ENCODE peak calls at places on chromosome 6, in seven cellular contexts. One of them, this sample, is unnamed. For H3K9me3, the result is how much of the 10 kb centered on the place peaks cover.

GRCh38 chr6:165854863-165855593 is 192.0 kb upstream of the PDE10A start:
- DNase-seq in left lung: no peak
- DNase-seq in spleen: no peak
- DNase-seq in CD8-positive, alpha-beta T cell: no peak
- DNase-seq in effector memory CD4-positive, alpha-beta T cell: no peak
- DNase-seq in heart left ventricle: no peak
- DNase-seq in HCT116: no peak
- DNase-seq in this sample: no peak

GRCh38 chr6:136501081-136501480 is 49.1 kb downstream of the MAP7 start:
- DNase-seq in left lung: no peak
- DNase-seq in spleen: no peak
- DNase-seq in CD8-positive, alpha-beta T cell: no peak
- DNase-seq in effector memory CD4-positive, alpha-beta T cell: no peak
- DNase-seq in heart left ventricle: no peak
- DNase-seq in HCT116: no peak
- DNase-seq in this sample: no peak

GRCh38 chr6:119921491-119922010 is 572.0 kb upstream of the MAN1A1 start:
- DNase-seq in left lung: no peak
- DNase-seq in spleen: no peak
- DNase-seq in CD8-positive, alpha-beta T cell: no peak
- DNase-seq in effector memory CD4-positive, alpha-beta T cell: no peak
- DNase-seq in heart left ventricle: no peak
- DNase-seq in HCT116: no peak
- DNase-seq in this sample: no peak

GRCh38 chr6:163148781-163149534 is 265.6 kb upstream of the QKI start:
- DNase-seq in left lung: peak
- DNase-seq in spleen: no peak
- DNase-seq in CD8-positive, alpha-beta T cell: no peak
- DNase-seq in effector memory CD4-positive, alpha-beta T cell: no peak
- DNase-seq in heart left ventricle: no peak
- DNase-seq in HCT116: no peak
- DNase-seq in this sample: no peak

GRCh38 chr6:470051-470900 is 78.7 kb downstream of the IRF4 start:
- DNase-seq in left lung: no peak
- DNase-seq in spleen: peak
- DNase-seq in CD8-positive, alpha-beta T cell: no peak
- DNase-seq in effector memory CD4-positive, alpha-beta T cell: no peak
- DNase-seq in heart left ventricle: no peak
- DNase-seq in HCT116: no peak
- DNase-seq in this sample: no peak

GRCh38 chr6:39823187-39823815 is 31.1 kb downstream of the DAAM2 start:
- DNase-seq in left lung: peak
- DNase-seq in spleen: peak
- DNase-seq in CD8-positive, alpha-beta T cell: no peak
- DNase-seq in effector memory CD4-positive, alpha-beta T cell: no peak
- DNase-seq in heart left ventricle: peak
- DNase-seq in HCT116: no peak
- DNase-seq in this sample: no peak

GRCh38 chr6:150165020-150165702 is 22.3 kb downstream of the PPP1R14C start:
- DNase-seq in left lung: no peak
- DNase-seq in spleen: no peak
- DNase-seq in CD8-positive, alpha-beta T cell: no peak
- DNase-seq in effector memory CD4-positive, alpha-beta T cell: no peak
- DNase-seq in heart left ventricle: no peak
- DNase-seq in HCT116: no peak
- DNase-seq in this sample: no peak

GRCh38 chr6:124009372-124009765 is 205.7 kb downstream of the NKAIN2 start:
- DNase-seq in left lung: no peak
- DNase-seq in spleen: no peak
- DNase-seq in CD8-positive, alpha-beta T cell: no peak
- DNase-seq in effector memory CD4-positive, alpha-beta T cell: no peak
- DNase-seq in heart left ventricle: no peak
- DNase-seq in HCT116: no peak
- DNase-seq in this sample: no peak

GRCh38 chr6:134551245-134551960 is 233.5 kb upstream of the SGK1 start:
- DNase-seq in left lung: no peak
- DNase-seq in spleen: no peak
- DNase-seq in CD8-positive, alpha-beta T cell: no peak
- DNase-seq in effector memory CD4-positive, alpha-beta T cell: no peak
- DNase-seq in heart left ventricle: no peak
- DNase-seq in HCT116: no peak
- DNase-seq in this sample: no peak

GRCh38 chr6:52046456-52046855 is 41.0 kb downstream of the PKHD1 start:
- DNase-seq in left lung: no peak
- DNase-seq in spleen: no peak
- DNase-seq in CD8-positive, alpha-beta T cell: no peak
- DNase-seq in effector memory CD4-positive, alpha-beta T cell: no peak
- DNase-seq in heart left ventricle: no peak
- DNase-seq in HCT116: no peak
- DNase-seq in this sample: no peak

GRCh38 chr6:167161895-167162467 is 4.2 kb upstream of the GPR31 start:
- DNase-seq in left lung: no peak
- DNase-seq in spleen: no peak
- DNase-seq in CD8-positive, alpha-beta T cell: no peak
- DNase-seq in effector memory CD4-positive, alpha-beta T cell: no peak
- DNase-seq in heart left ventricle: no peak
- DNase-seq in HCT116: no peak
- DNase-seq in this sample: no peak

GRCh38 chr6:887583-888235 is 194.8 kb upstream of the EXOC2 start:
- DNase-seq in left lung: no peak
- DNase-seq in spleen: no peak
- DNase-seq in CD8-positive, alpha-beta T cell: no peak
- DNase-seq in effector memory CD4-positive, alpha-beta T cell: no peak
- DNase-seq in heart left ventricle: no peak
- DNase-seq in HCT116: no peak
- DNase-seq in this sample: no peak

GRCh38 chr6:52162940-52163908 is 23.0 kb upstream of the IL17A start:
- DNase-seq in left lung: no peak
- DNase-seq in spleen: no peak
- DNase-seq in CD8-positive, alpha-beta T cell: no peak
- DNase-seq in effector memory CD4-positive, alpha-beta T cell: no peak
- DNase-seq in heart left ventricle: no peak
- DNase-seq in HCT116: peak
- DNase-seq in this sample: no peak

GRCh38 chr6:91654844-91655192 is 1067.9 kb upstream of the MAP3K7 start:
- DNase-seq in left lung: no peak
- DNase-seq in spleen: no peak
- DNase-seq in CD8-positive, alpha-beta T cell: no peak
- DNase-seq in effector memory CD4-positive, alpha-beta T cell: no peak
- DNase-seq in heart left ventricle: no peak
- DNase-seq in HCT116: no peak
- DNase-seq in this sample: no peak

GRCh38 chr6:134436281-134436815 is 118.4 kb upstream of the SGK1 start:
- DNase-seq in left lung: no peak
- DNase-seq in spleen: no peak
- DNase-seq in CD8-positive, alpha-beta T cell: peak
- DNase-seq in effector memory CD4-positive, alpha-beta T cell: peak
- DNase-seq in heart left ventricle: peak
- DNase-seq in HCT116: peak
- DNase-seq in this sample: no peak

GRCh38 chr6:158251565-158251964 is 60.7 kb upstream of the TULP4 start:
- DNase-seq in left lung: no peak
- DNase-seq in spleen: no peak
- DNase-seq in CD8-positive, alpha-beta T cell: no peak
- DNase-seq in effector memory CD4-positive, alpha-beta T cell: no peak
- DNase-seq in heart left ventricle: no peak
- DNase-seq in HCT116: no peak
- DNase-seq in this sample: no peak

GRCh38 chr6:154164397-154164796 is 125.4 kb downstream of the OPRM1 start:
- DNase-seq in left lung: no peak
- DNase-seq in spleen: no peak
- DNase-seq in CD8-positive, alpha-beta T cell: no peak
- DNase-seq in effector memory CD4-positive, alpha-beta T cell: no peak
- DNase-seq in heart left ventricle: peak
- DNase-seq in HCT116: no peak
- DNase-seq in this sample: no peak

GRCh38 chr6:161353208-161353613 is 79.3 kb upstream of the AGPAT4 start:
- DNase-seq in left lung: no peak
- DNase-seq in spleen: no peak
- DNase-seq in CD8-positive, alpha-beta T cell: no peak
- DNase-seq in effector memory CD4-positive, alpha-beta T cell: no peak
- DNase-seq in heart left ventricle: no peak
- DNase-seq in HCT116: peak
- DNase-seq in this sample: no peak

GRCh38 chr6:126614642-126615504 is 275.0 kb downstream of the CENPW start:
- DNase-seq in left lung: no peak
- DNase-seq in spleen: no peak
- DNase-seq in CD8-positive, alpha-beta T cell: no peak
- DNase-seq in effector memory CD4-positive, alpha-beta T cell: no peak
- DNase-seq in heart left ventricle: no peak
- DNase-seq in HCT116: no peak
- DNase-seq in this sample: no peak

GRCh38 chr6:82385102-82385501 is 21.5 kb downstream of the TPBG start:
- DNase-seq in left lung: no peak
- DNase-seq in spleen: no peak
- DNase-seq in CD8-positive, alpha-beta T cell: no peak
- DNase-seq in effector memory CD4-positive, alpha-beta T cell: no peak
- DNase-seq in heart left ventricle: no peak
- DNase-seq in HCT116: no peak
- DNase-seq in this sample: no peak

GRCh38 chr6:28446818-28447511 is 3.7 kb upstream of the ZSCAN23 start:
- DNase-seq in left lung: peak
- DNase-seq in spleen: no peak
- DNase-seq in CD8-positive, alpha-beta T cell: no peak
- DNase-seq in effector memory CD4-positive, alpha-beta T cell: no peak
- DNase-seq in heart left ventricle: no peak
- DNase-seq in HCT116: no peak
- DNase-seq in this sample: no peak

GRCh38 chr6:135640449-135641111 is 143.0 kb upstream of the AHI1 start:
- DNase-seq in left lung: no peak
- DNase-seq in spleen: no peak
- DNase-seq in CD8-positive, alpha-beta T cell: no peak
- DNase-seq in effector memory CD4-positive, alpha-beta T cell: no peak
- DNase-seq in heart left ventricle: no peak
- DNase-seq in HCT116: no peak
- DNase-seq in this sample: no peak

GRCh38 chr6:29112135-29112534 is 4.3 kb downstream of the OR2J3 start:
- DNase-seq in left lung: no peak
- DNase-seq in spleen: no peak
- DNase-seq in CD8-positive, alpha-beta T cell: no peak
- DNase-seq in effector memory CD4-positive, alpha-beta T cell: no peak
- DNase-seq in heart left ventricle: no peak
- DNase-seq in HCT116: peak
- DNase-seq in this sample: no peak

GRCh38 chr6:170233304-170234205 is 57.3 kb downstream of the DLL1 start:
- DNase-seq in left lung: no peak
- DNase-seq in spleen: peak
- DNase-seq in CD8-positive, alpha-beta T cell: no peak
- DNase-seq in effector memory CD4-positive, alpha-beta T cell: no peak
- DNase-seq in heart left ventricle: peak
- DNase-seq in HCT116: no peak
- DNase-seq in this sample: no peak

GRCh38 chr6:22399693-22400092 is 102.9 kb upstream of the PRL start:
- DNase-seq in left lung: no peak
- DNase-seq in spleen: no peak
- DNase-seq in CD8-positive, alpha-beta T cell: no peak
- DNase-seq in effector memory CD4-positive, alpha-beta T cell: no peak
- DNase-seq in heart left ventricle: no peak
- DNase-seq in HCT116: no peak
- DNase-seq in this sample: no peak

DNA sequence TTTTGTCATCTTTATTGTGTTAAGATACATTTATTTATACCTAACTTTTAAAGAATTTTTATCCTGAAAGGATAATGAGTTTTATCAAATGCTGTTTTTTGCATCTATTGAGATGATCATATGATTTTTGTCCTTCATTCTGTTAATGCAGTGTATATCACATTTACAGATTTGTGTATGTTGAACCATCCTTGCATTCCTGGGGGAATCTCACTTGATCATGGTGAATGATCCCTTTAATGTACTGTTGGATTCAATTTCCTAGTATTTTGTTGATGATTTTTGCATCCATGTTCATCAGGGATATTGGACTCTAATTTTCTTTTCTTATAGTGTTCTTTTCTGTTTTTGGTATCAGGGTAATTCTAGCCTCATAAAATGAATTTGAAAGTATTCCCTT is 38.5 kb upstream of the SLC22A3 start:
- DNase-seq in left lung: no peak
- DNase-seq in spleen: no peak
- DNase-seq in CD8-positive, alpha-beta T cell: no peak
- DNase-seq in effector memory CD4-positive, alpha-beta T cell: no peak
- DNase-seq in heart left ventricle: no peak
- DNase-seq in HCT116: no peak
- DNase-seq in this sample: no peak
- H3K9me3 ChIP-seq in left lung: half or more
- H3K9me3 ChIP-seq in spleen: half or more
- H3K9me3 ChIP-seq in CD8-positive, alpha-beta T cell: under half
- H3K9me3 ChIP-seq in effector memory CD4-positive, alpha-beta T cell: under half
- H3K9me3 ChIP-seq in heart left ventricle: half or more
- H3K9me3 ChIP-seq in HCT116: under half
- H3K9me3 ChIP-seq in this sample: under half

GRCh38 chr6:109595998-109596397 is 95.0 kb downstream of the AK9 start:
- DNase-seq in left lung: no peak
- DNase-seq in spleen: no peak
- DNase-seq in CD8-positive, alpha-beta T cell: no peak
- DNase-seq in effector memory CD4-positive, alpha-beta T cell: no peak
- DNase-seq in heart left ventricle: no peak
- DNase-seq in HCT116: peak
- DNase-seq in this sample: no peak
- H3K9me3 ChIP-seq in left lung: under half
- H3K9me3 ChIP-seq in spleen: under half
- H3K9me3 ChIP-seq in CD8-positive, alpha-beta T cell: under half
- H3K9me3 ChIP-seq in effector memory CD4-positive, alpha-beta T cell: under half
- H3K9me3 ChIP-seq in heart left ventricle: under half
- H3K9me3 ChIP-seq in HCT116: under half
- H3K9me3 ChIP-seq in this sample: under half

DNA sequence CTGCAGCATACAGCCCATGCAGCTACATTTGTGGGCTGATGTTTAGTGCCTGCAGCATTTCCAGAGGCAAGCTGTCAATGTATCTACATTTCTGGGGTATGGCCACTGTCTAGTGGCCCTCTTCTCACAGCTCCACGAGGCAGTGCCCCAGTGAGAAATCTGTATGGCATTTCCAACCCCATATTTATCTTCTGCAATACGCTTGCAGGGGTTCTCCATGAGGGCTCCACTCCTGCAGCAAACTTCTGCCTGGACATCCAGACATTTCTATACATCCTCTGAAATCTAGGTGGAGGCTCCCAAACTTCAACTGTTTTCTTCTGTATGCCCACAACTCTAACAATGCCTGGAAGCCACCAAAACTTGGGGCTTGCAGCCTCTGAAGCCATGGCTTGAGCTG is 502.3 kb downstream of the C6orf118 start:
- DNase-seq in left lung: no peak
- DNase-seq in spleen: no peak
- DNase-seq in CD8-positive, alpha-beta T cell: no peak
- DNase-seq in effector memory CD4-positive, alpha-beta T cell: no peak
- DNase-seq in heart left ventricle: no peak
- DNase-seq in HCT116: no peak
- DNase-seq in this sample: no peak
- H3K9me3 ChIP-seq in left lung: under half
- H3K9me3 ChIP-seq in spleen: half or more
- H3K9me3 ChIP-seq in CD8-positive, alpha-beta T cell: under half
- H3K9me3 ChIP-seq in effector memory CD4-positive, alpha-beta T cell: under half
- H3K9me3 ChIP-seq in heart left ventricle: under half
- H3K9me3 ChIP-seq in HCT116: under half
- H3K9me3 ChIP-seq in this sample: under half

DNA sequence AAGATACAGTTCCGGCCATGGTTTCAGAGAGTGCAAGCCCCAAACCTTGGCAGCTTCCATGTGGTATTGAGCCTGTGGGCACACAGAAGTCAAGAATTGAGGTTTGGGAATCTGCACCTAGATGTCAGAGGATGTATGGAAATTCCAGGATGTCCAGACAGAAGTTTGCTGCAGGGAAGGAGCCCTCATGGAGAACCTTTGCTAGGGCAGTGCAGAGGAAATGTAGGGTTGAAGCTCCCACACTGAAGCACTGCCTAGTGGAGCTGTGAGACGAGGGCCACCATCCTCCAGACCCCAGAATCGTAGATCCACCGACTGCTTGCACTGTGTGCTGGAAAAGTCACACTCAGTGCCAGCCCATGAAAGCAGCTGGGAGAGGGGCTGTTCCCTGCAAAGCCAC is 267.5 kb downstream of the OGFRL1 start:
- DNase-seq in left lung: peak
- DNase-seq in spleen: peak
- DNase-seq in CD8-positive, alpha-beta T cell: no peak
- DNase-seq in effector memory CD4-positive, alpha-beta T cell: no peak
- DNase-seq in heart left ventricle: no peak
- DNase-seq in HCT116: no peak
- DNase-seq in this sample: no peak
- H3K9me3 ChIP-seq in left lung: half or more
- H3K9me3 ChIP-seq in spleen: half or more
- H3K9me3 ChIP-seq in CD8-positive, alpha-beta T cell: under half
- H3K9me3 ChIP-seq in effector memory CD4-positive, alpha-beta T cell: under half
- H3K9me3 ChIP-seq in heart left ventricle: under half
- H3K9me3 ChIP-seq in HCT116: under half
- H3K9me3 ChIP-seq in this sample: under half

This sample was measured in T-helper 17 cell.